ENCODE peak calls at places on chromosomes 11 and 22, in six cellular contexts. G is left ventricle myocardium inferior, H is fibroblast of pulmonary artery, X is WTC11, E is stomach, N is astrocyte of the cerebellum. K is an unnamed sample.

GRCh38 chr11:47236482-47236881 is 12.1 kb downstream of the ACP2 start:
- DNase-seq in G (no peak), H (peak), X (no peak), E (no peak), N (no peak), K (peak)

GRCh38 chr22:22948651-22949611 is 61.3 kb downstream of the IGLL5 start:
- DNase-seq in G (no peak), H (peak), X (no peak), E (no peak), N (no peak), K (peak)

GRCh38 chr11:128548655-128549255 is 38.6 kb downstream of the ETS1 start:
- DNase-seq in G (peak), H (peak), X (peak), E (peak), N (no peak), K (peak)

GRCh38 chr22:45496451-45496941 is 6.2 kb upstream of the FBLN1 start:
- DNase-seq in G (no peak), H (no peak), X (no peak), E (no peak), N (no peak), K (no peak)

GRCh38 chr11:8099291-8099899 is 18.4 kb downstream of the TUB start:
- DNase-seq in G (peak), H (peak), X (peak), E (peak), N (peak), K (peak)

GRCh38 chr11:117644403-117645155 is 152.4 kb downstream of the DSCAML1 start:
- DNase-seq in G (no peak), H (no peak), X (no peak), E (no peak), N (no peak), K (no peak)

GRCh38 chr11:43555811-43556210 is 124.7 kb upstream of the HSD17B12 start:
- DNase-seq in G (no peak), H (peak), X (no peak), E (no peak), N (no peak), K (peak)

GRCh38 chr22:38414009-38414395 is 41.0 kb downstream of the KCNJ4 start:
- DNase-seq in G (no peak), H (no peak), X (peak), E (no peak), N (no peak), K (no peak)

GRCh38 chr22:27879923-27880322 is 39.1 kb downstream of the PITPNB start:
- DNase-seq in G (no peak), H (peak), X (no peak), E (no peak), N (peak), K (peak)
- TF ChIP-seq CTCF in G (peak), H (peak), X (peak), E (peak), N (peak), K (peak)

GRCh38 chr11:2298795-2299747 is 2.6 kb downstream of the C11orf21 start:
- DNase-seq in G (no peak), H (no peak), X (peak), E (peak), N (no peak), K (peak)
- TF ChIP-seq CTCF in G (peak), H (no peak), X (no peak), E (peak), N (peak), K (peak)

GRCh38 chr11:65432686-65433582 is 10.3 kb downstream of the NEAT1 start:
- DNase-seq in G (no peak), H (peak), X (no peak), E (no peak), N (no peak), K (peak)
- TF ChIP-seq CTCF in G (peak), H (peak), X (no peak), E (no peak), N (peak), K (peak)

GRCh38 chr22:26367402-26368245 is 61.4 kb upstream of the ASPHD2 start:
- DNase-seq in G (no peak), H (peak), X (peak), E (peak), N (peak), K (peak)

GRCh38 chr22:26362471-26362870 is 66.6 kb upstream of the ASPHD2 start:
- DNase-seq in G (no peak), H (no peak), X (no peak), E (no peak), N (no peak), K (peak)

GRCh38 chr22:26359156-26359555 is 69.9 kb upstream of the ASPHD2 start:
- DNase-seq in G (no peak), H (no peak), X (no peak), E (no peak), N (no peak), K (no peak)

GRCh38 chr22:26360169-26360885 is 68.7 kb upstream of the ASPHD2 start:
- DNase-seq in G (peak), H (peak), X (peak), E (peak), N (peak), K (peak)

DNA sequence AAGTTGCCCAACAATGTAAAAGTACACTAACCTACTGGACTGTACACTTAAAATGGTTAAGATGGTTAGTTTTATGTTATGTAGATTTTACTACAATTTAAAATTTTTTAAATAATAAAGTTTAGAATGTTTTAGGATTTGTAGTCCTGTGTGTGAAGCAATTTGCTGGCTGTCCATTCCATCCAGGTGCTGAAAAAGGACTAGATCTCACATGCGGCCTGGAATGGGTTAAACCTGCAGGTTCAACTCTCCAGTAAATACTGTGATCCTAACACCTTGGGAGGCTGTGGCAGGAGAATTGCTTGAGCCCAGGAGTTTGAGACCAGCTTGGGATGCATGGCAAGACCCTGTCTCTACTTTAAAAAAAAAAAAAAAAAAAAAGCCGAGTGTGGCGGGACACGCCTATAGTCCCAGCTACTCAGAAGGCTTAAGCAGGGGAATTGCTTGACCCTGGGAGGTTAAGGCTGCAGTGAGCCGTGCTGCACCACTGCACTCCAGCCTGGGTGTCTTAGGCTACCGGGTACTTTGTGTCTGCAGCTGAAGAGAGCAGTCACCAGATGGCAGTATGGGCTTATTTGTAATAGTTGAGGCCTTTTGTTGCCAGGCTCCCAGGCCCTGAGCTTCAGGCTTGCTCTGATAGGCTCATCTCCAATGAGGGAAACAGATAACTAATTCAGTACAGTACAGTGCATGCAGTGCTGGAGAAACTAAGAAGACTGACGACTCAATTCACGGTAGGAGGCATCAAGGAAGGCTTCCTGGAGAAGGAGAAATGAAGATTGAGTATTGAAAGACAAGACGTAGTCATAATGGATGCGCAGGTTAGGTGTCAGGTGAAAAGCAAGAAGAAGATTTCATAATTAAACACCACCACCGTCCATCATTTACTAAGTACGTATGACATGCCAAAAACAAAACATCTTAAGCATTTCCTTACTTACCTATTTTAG is 64.7 kb upstream of the ASPHD2 start:
- DNase-seq in G (peak), H (peak), X (peak), E (peak), N (peak), K (peak)
- TF ChIP-seq CTCF in G (peak), H (peak), X (peak), E (peak), N (peak), K (peak)

GRCh38 chr11:60762851-60763691 is 6.4 kb downstream of the MS4A15 start:
- DNase-seq in G (no peak), H (no peak), X (no peak), E (no peak), N (no peak), K (peak)
- TF ChIP-seq CTCF in G (peak), H (peak), X (peak), E (peak), N (peak), K (peak)

GRCh38 chr11:5809122-5809519 is 397 bp downstream of the OR52N2 start:
- DNase-seq in G (no peak), H (no peak), X (no peak), E (no peak), N (no peak), K (no peak)
- TF ChIP-seq CTCF in G (no peak), H (no peak), X (no peak), E (no peak), N (no peak), K (no peak)

GRCh38 chr11:71453911-71454304 is 905 bp downstream of the NADSYN1 start:
- DNase-seq in G (no peak), H (no peak), X (no peak), E (no peak), N (no peak), K (no peak)
- TF ChIP-seq CTCF in G (no peak), H (no peak), X (no peak), E (no peak), N (no peak), K (no peak)

DNA sequence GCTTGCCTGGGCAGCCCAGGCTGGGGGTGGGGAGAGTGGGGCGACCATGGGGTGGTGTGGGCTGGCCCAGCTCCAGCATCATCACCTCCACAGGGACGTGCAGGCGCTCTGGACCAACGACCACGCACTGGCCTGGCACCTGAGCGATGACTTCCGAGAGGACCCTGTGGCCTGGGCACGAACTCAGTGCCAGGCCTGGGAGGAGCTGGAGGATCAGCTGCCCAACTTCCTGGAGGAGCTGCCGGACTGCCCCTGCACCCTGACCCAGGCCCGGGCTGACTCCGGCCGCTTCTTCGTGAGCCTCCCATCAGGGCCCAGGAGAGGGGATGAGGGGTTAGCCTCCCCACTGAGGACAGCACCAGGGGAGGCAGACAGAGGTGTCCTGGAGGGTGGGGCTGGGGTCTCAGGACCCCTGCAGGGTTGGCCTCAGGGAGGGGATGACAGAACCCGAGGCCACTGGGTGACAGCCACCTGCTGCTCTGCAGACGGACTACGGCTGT is 3.8 kb downstream of the SUSD2 start:
- DNase-seq in G (peak), H (no peak), X (no peak), E (no peak), N (no peak), K (no peak)
- TF ChIP-seq CTCF in G (no peak), H (no peak), X (no peak), E (no peak), N (no peak), K (no peak)